ENCODE peak calls at places on chromosomes 3 and 15, in six cellular contexts. E is PC-3, S is gastrocnemius medialis, L is lower lobe of right lung, V is GM12878, H is Peyer's patch. X is an unnamed sample.

GRCh38 chr3:122921791-122922651 is 105.5 kb downstream of the SEMA5B start:
- DNase-seq in E (no peak), S (no peak), L (no peak), V (no peak), H (no peak), X (no peak)

GRCh38 chr15:29674661-29675533 is 147.4 kb downstream of the TJP1 start:
- DNase-seq in E (peak; percentile 65), S (no peak), L (peak; percentile 71), V (no peak), H (no peak), X (no peak)

GRCh38 chr3:144770813-144771400 is 799.3 kb downstream of the DIPK2A start:
- DNase-seq in E (peak; percentile 45), S (no peak), L (no peak), V (no peak), H (no peak), X (no peak)

GRCh38 chr15:75640483-75641175 is 605 bp upstream of the IMP3 start:
- DNase-seq in E (peak; percentile 55), S (no peak), L (peak; percentile 70), V (peak; percentile 52), H (peak; percentile 44), X (no peak)

GRCh38 chr15:60651734-60652141 is 172.8 kb upstream of the ICE2 start:
- DNase-seq in E (no peak), S (no peak), L (no peak), V (peak; percentile 52), H (no peak), X (no peak)

GRCh38 chr15:90362936-90363212 is 10.8 kb downstream of the ZNF774 start:
- DNase-seq in E (peak; percentile 61), S (peak; percentile 37), L (no peak), V (no peak), H (no peak), X (no peak)

GRCh38 chr3:128804017-128804816 is 75.2 kb upstream of the ACAD9 start:
- DNase-seq in E (no peak), S (no peak), L (no peak), V (peak; percentile 83), H (peak; percentile 37), X (no peak)

GRCh38 chr3:65018801-65019200 is 331.0 kb upstream of the ADAMTS9 start:
- DNase-seq in E (no peak), S (no peak), L (no peak), V (no peak), H (no peak), X (no peak)

GRCh38 chr3:65556934-65557577 is 481.7 kb downstream of the MAGI1 start:
- DNase-seq in E (no peak), S (no peak), L (no peak), V (no peak), H (no peak), X (no peak)

GRCh38 chr15:96160269-96160668 is 170.2 kb upstream of the NR2F2 start:
- DNase-seq in E (no peak), S (no peak), L (no peak), V (no peak), H (no peak), X (no peak)

GRCh38 chr15:23881299-23881698 is 194.2 kb upstream of the NDN start:
- DNase-seq in E (no peak), S (no peak), L (no peak), V (no peak), H (no peak), X (no peak)

GRCh38 chr15:99438691-99439523 is 126.9 kb upstream of the MEF2A start:
- DNase-seq in E (no peak), S (no peak), L (no peak), V (no peak), H (no peak), X (peak; percentile 67)
- H3K4me3 ChIP-seq in E (no peak overlapping the region), S (peak overlapping the region; percentile 11), L (no peak overlapping the region), V (no peak overlapping the region), H (no peak overlapping the region), X (no peak overlapping the region)

GRCh38 chr3:44995142-44995770 is 19.2 kb downstream of the EXOSC7 start:
- DNase-seq in E (peak; percentile 64), S (peak; percentile 43), L (no peak), V (no peak), H (no peak), X (no peak)

GRCh38 chr3:44989636-44990373 is 13.8 kb downstream of the EXOSC7 start:
- DNase-seq in E (no peak), S (no peak), L (no peak), V (no peak), H (no peak), X (no peak)

GRCh38 chr3:44991326-44991725 is 15.3 kb downstream of the EXOSC7 start:
- DNase-seq in E (no peak), S (no peak), L (no peak), V (no peak), H (no peak), X (no peak)

GRCh38 chr3:44993471-44994205 is 17.6 kb downstream of the EXOSC7 start:
- DNase-seq in E (peak; percentile 80), S (no peak), L (no peak), V (no peak), H (no peak), X (no peak)

DNA sequence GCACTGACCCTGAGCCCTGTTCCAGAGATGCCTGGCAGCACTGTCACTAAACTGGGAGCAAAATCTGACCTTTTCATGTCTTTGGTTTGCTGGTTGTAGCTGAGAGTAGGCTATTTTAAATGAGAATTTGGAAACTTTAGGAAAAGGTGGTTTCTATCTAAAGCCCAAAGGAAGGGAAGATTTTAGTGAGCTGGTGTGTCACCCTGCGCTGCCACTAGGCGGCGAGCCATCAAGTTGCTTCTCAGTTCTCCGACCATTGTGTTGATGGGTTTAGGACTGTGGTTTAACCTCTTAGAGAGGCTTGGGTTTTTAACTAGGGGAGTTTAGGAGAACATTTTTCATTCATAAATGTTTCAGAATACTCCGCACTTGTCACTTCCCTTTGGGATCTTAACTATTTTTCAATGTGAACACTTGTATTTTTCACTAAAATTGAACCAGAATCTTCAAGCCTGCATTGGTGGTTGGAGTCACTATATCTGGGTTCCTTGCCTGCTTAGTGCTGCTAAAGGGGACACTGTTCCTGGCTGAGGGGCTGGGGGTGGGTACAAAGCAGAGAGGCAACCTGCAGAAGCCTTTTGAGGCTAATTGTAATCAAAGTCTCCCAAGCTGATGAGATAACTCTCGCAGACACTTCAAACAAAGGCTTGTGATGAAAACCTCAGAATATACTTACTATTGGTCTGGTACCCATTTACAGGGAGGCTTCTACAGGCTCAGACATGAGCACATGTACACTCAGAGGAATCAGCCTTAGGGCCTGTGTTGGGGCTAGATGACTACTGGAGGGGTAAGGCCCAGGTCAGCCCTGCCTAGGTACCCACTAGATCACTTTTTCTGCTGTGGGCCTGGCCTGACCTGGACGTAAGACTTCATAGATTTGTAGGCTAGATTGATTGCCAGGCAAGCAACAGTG is 16.8 kb downstream of the EXOSC7 start:
- DNase-seq in E (peak; percentile 38), S (no peak), L (peak; percentile 55), V (no peak), H (no peak), X (no peak)
- H3K36me3 ChIP-seq in E (peaks cover 56% of the 10 kb centered on the region), S (no peaks in the 10 kb centered on the region), L (peaks cover 47% of the 10 kb centered on the region), V (peaks cover 35% of the 10 kb centered on the region), H (no peaks in the 10 kb centered on the region), X (peaks cover 20% of the 10 kb centered on the region)

GRCh38 chr3:141412087-141412935 is 44.0 kb downstream of the ZBTB38 start:
- DNase-seq in E (peak; percentile 59), S (peak; percentile 76), L (no peak), V (no peak), H (peak; percentile 75), X (no peak)
- H3K4me3 ChIP-seq in E (peak overlapping the region; percentile 54), S (peak overlapping the region; percentile 56), L (peak overlapping the region; percentile 36), V (peak overlapping the region; percentile 57), H (no peak overlapping the region), X (peak overlapping the region; percentile 39)

DNA sequence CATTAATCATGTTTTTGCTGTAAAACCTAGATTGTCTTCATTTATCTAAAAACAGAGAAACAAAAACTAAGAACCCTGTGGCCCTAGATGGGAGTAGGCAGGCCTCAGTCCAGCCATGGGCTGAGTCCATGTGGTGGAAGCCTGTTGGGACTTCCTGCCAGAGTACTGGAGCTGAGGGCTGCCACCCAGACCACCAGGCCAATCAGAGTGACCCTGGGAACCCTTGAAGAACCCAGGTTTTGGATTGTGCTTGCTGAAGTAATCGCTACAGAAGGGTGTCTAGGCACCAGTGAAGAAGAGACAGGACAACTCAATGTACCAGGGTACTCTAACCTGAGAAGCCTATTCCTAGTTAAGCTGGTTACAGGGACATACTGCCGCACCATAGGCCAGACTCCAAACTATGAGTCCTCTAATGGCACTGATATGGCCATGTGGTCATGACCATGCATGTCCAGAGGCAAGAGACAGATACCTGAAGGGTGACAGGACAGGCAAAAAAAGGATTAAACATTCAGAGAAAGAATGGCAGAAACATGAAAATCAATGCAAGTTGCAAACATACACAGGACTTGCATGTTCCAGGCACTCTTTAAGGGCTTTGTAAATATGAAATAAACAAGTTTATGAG is 12.9 kb downstream of the CSRNP1 start:
- DNase-seq in E (peak; percentile 28), S (no peak), L (no peak), V (no peak), H (no peak), X (no peak)
- H3K36me3 ChIP-seq in E (peaks cover 40% of the 10 kb centered on the region), S (no peaks in the 10 kb centered on the region), L (peaks cover 75% of the 10 kb centered on the region), V (peaks cover 17% of the 10 kb centered on the region), H (no peaks in the 10 kb centered on the region), X (no peaks in the 10 kb centered on the region)

GRCh38 chr3:48594431-48595049 is 589 bp downstream of the COL7A1 start:
- DNase-seq in E (no peak), S (no peak), L (no peak), V (no peak), H (no peak), X (no peak)

GRCh38 chr3:48595075-48595525 is at the start of gene COL7A1:
- DNase-seq in E (no peak), S (no peak), L (no peak), V (no peak), H (no peak), X (no peak)

GRCh38 chr3:48596676-48597407 is 1.7 kb upstream of the COL7A1 start:
- DNase-seq in E (no peak), S (no peak), L (no peak), V (no peak), H (no peak), X (no peak)

GRCh38 chr3:48596157-48596556 is 1.0 kb upstream of the COL7A1 start:
- DNase-seq in E (no peak), S (no peak), L (no peak), V (no peak), H (no peak), X (no peak)

GRCh38 chr3:48595526-48596121 is 495 bp upstream of the COL7A1 start:
- DNase-seq in E (peak; percentile 95), S (peak; percentile 59), L (no peak), V (no peak), H (no peak), X (no peak)
- H3K4me3 ChIP-seq in E (no peak overlapping the region), S (no peak overlapping the region), L (no peak overlapping the region), V (no peak overlapping the region), H (no peak overlapping the region), X (peak overlapping the region; percentile 63)

X was measured in vagina.